ENCODE peak calls at places on chromosomes 3 and 15, in six cellular contexts. H is T-helper 17 cell; L is lower leg skin; N is activated T-helper 9 cell treated with anti-CD3 and anti-CD28 coated beads, Interleukin-2, amount 50 U/mL, for 16 hours; X is NT2/D1; M is progenitor cell of endocrine pancreas. S is an unnamed sample.
A peak's percentile ranks its signal among the peaks of the same experiment; 100 is the strongest.

GRCh38 chr3:18489939-18490338 is 64.8 kb upstream of the SATB1 start:
- DNase-seq in L (no peak), H (no peak), X (no peak), N (no peak), M (no peak), S (no peak)

GRCh38 chr15:100437261-100437660 is 91.5 kb downstream of the CERS3 start:
- DNase-seq in L (no peak), H (no peak), N (no peak), X (no peak), M (no peak), S (no peak)

GRCh38 chr15:40106203-40107161 is 2.2 kb downstream of the BMF start:
- DNase-seq in L (peak; percentile 95), N (no peak), X (peak; percentile 77), H (no peak), M (peak; percentile 49), S (peak; percentile 85)

GRCh38 chr15:62403164-62403809 is 238.2 kb upstream of the C2CD4B start:
- DNase-seq in X (no peak), M (no peak), N (no peak), H (no peak), L (no peak), S (no peak)

GRCh38 chr3:152328841-152329240 is 60.1 kb downstream of the MBNL1 start:
- DNase-seq in N (no peak), M (no peak), H (no peak), X (no peak), L (no peak), S (no peak)

GRCh38 chr3:41573591-41573990 is 374.3 kb downstream of the CTNNB1 start:
- DNase-seq in H (no peak), X (no peak), L (no peak), M (no peak), N (no peak), S (no peak)

GRCh38 chr3:122382888-122383666 is at the start of gene MIX23:
- DNase-seq in M (peak; percentile 75), H (peak; percentile 75), L (peak; percentile 96), X (peak; percentile 73), N (peak; percentile 74), S (peak; percentile 90)

GRCh38 chr3:43766672-43767465 is 76.1 kb downstream of the ABHD5 start:
- DNase-seq in X (no peak), L (no peak), H (no peak), M (no peak), N (no peak), S (no peak)

GRCh38 chr3:114892117-114892870 is 254.8 kb downstream of the ZBTB20 start:
- DNase-seq in M (no peak), L (no peak), N (no peak), H (no peak), X (no peak), S (no peak)

GRCh38 chr15:99359760-99360159 is 108.5 kb downstream of the LRRC28 start:
- DNase-seq in H (no peak), X (no peak), M (no peak), N (no peak), L (no peak), S (no peak)

GRCh38 chr15:73328986-73329385 is 39.8 kb downstream of the HCN4 start:
- DNase-seq in N (no peak), H (no peak), X (no peak), L (no peak), M (no peak), S (no peak)

GRCh38 chr15:79282371-79283251 is at the start of gene ANKRD34C:
- DNase-seq in H (no peak), L (no peak), X (no peak), M (no peak), N (no peak), S (no peak)

GRCh38 chr15:76994971-76995945 is at the start of gene PSTPIP1:
- DNase-seq in M (no peak), X (no peak), L (peak; percentile 88), H (peak; percentile 52), N (peak; percentile 57), S (peak; percentile 81)

GRCh38 chr3:110027446-110027845 is 690.1 kb upstream of the DPPA4 start:
- DNase-seq in X (no peak), M (no peak), N (no peak), H (no peak), L (no peak), S (no peak)

GRCh38 chr15:78996876-78997275 is 52.0 kb upstream of the CTSH start:
- DNase-seq in M (no peak), X (no peak), N (no peak), H (no peak), L (no peak), S (no peak)

GRCh38 chr3:140091143-140091542 is 156.2 kb downstream of the CLSTN2 start:
- DNase-seq in X (no peak), L (no peak), H (no peak), N (no peak), M (no peak), S (no peak)

GRCh38 chr15:74251187-74251811 is 15.2 kb downstream of the CCDC33 start:
- DNase-seq in H (no peak), X (no peak), N (no peak), L (no peak), M (no peak), S (no peak)

GRCh38 chr15:52464478-52464877 is 64.2 kb downstream of the MYO5A start:
- DNase-seq in L (no peak), M (no peak), N (no peak), H (no peak), X (no peak), S (peak; percentile 91)

GRCh38 chr3:39750677-39751076 is 58.7 kb upstream of the MYRIP start:
- DNase-seq in H (no peak), L (no peak), M (no peak), N (no peak), X (no peak), S (no peak)

GRCh38 chr3:36305929-36306520 is 74.3 kb upstream of the STAC start:
- DNase-seq in M (no peak), L (no peak), H (no peak), N (no peak), X (no peak), S (no peak)

GRCh38 chr3:121786485-121786884 is 36.9 kb upstream of the GOLGB1 start:
- DNase-seq in L (no peak), X (no peak), H (no peak), N (no peak), M (no peak), S (no peak)

GRCh38 chr15:99476413-99477222 is 89.2 kb upstream of the MEF2A start:
- DNase-seq in X (no peak), L (peak; percentile 93), N (no peak), H (no peak), M (no peak), S (peak; percentile 56)

GRCh38 chr3:11568503-11569155 is 75.1 kb downstream of the VGLL4 start:
- DNase-seq in H (no peak), L (peak; percentile 96), X (no peak), M (no peak), N (no peak), S (no peak)

GRCh38 chr3:45795509-45795881 is 841 bp downstream of the SLC6A20 start:
- DNase-seq in H (no peak), M (no peak), L (peak; percentile 48), N (no peak), X (no peak), S (no peak)

S was measured in GM12865.